ENCODE peak calls at places on chromosomes 16 and 17, in seven cellular contexts. One of them, this sample, is unnamed. For H3K4me1, the result is how much of the 10 kb centered on the place peaks cover.

GRCh38 chr16:71569621-71570020 is 7.3 kb downstream of the TAT start:
- DNase-seq in MM.1S: no peak
- DNase-seq in pancreas: no peak
- DNase-seq in PC-9: no peak
- DNase-seq in heart right ventricle: no peak
- DNase-seq in upper lobe of right lung: no peak
- DNase-seq in spleen: no peak
- DNase-seq in this sample: no peak

GRCh38 chr17:16991349-16992009 is 19.6 kb upstream of the TNFRSF13B start:
- DNase-seq in MM.1S: peak
- DNase-seq in pancreas: peak
- DNase-seq in PC-9: peak
- DNase-seq in heart right ventricle: peak
- DNase-seq in upper lobe of right lung: peak
- DNase-seq in spleen: peak
- DNase-seq in this sample: peak

GRCh38 chr17:49404371-49404770 is 10.3 kb downstream of the PHB1 start:
- DNase-seq in MM.1S: no peak
- DNase-seq in pancreas: no peak
- DNase-seq in PC-9: no peak
- DNase-seq in heart right ventricle: no peak
- DNase-seq in upper lobe of right lung: no peak
- DNase-seq in spleen: peak
- DNase-seq in this sample: no peak

GRCh38 chr17:67477687-67478086 is 100.6 kb downstream of the PITPNC1 start:
- DNase-seq in MM.1S: no peak
- DNase-seq in pancreas: no peak
- DNase-seq in PC-9: no peak
- DNase-seq in heart right ventricle: no peak
- DNase-seq in upper lobe of right lung: no peak
- DNase-seq in spleen: no peak
- DNase-seq in this sample: no peak

GRCh38 chr16:1333854-1334719 is 642 bp downstream of the BAIAP3 start:
- DNase-seq in MM.1S: no peak
- DNase-seq in pancreas: no peak
- DNase-seq in PC-9: no peak
- DNase-seq in heart right ventricle: no peak
- DNase-seq in upper lobe of right lung: no peak
- DNase-seq in spleen: no peak
- DNase-seq in this sample: no peak

GRCh38 chr16:77807-78443 is at the start of gene MPG:
- DNase-seq in MM.1S: peak
- DNase-seq in pancreas: peak
- DNase-seq in PC-9: peak
- DNase-seq in heart right ventricle: peak
- DNase-seq in upper lobe of right lung: peak
- DNase-seq in spleen: peak
- DNase-seq in this sample: peak

GRCh38 chr16:23836404-23837291 is 865 bp downstream of the PRKCB start:
- DNase-seq in MM.1S: no peak
- DNase-seq in pancreas: no peak
- DNase-seq in PC-9: no peak
- DNase-seq in heart right ventricle: no peak
- DNase-seq in upper lobe of right lung: peak
- DNase-seq in spleen: peak
- DNase-seq in this sample: no peak

GRCh38 chr17:58325289-58325726 is 3.3 kb downstream of the TSPOAP1 start:
- DNase-seq in MM.1S: no peak
- DNase-seq in pancreas: no peak
- DNase-seq in PC-9: no peak
- DNase-seq in heart right ventricle: no peak
- DNase-seq in upper lobe of right lung: no peak
- DNase-seq in spleen: peak
- DNase-seq in this sample: no peak

GRCh38 chr16:56866955-56867830 is 2.2 kb downstream of the SLC12A3 start:
- DNase-seq in MM.1S: peak
- DNase-seq in pancreas: no peak
- DNase-seq in PC-9: peak
- DNase-seq in heart right ventricle: peak
- DNase-seq in upper lobe of right lung: no peak
- DNase-seq in spleen: no peak
- DNase-seq in this sample: no peak

GRCh38 chr17:83121921-83122820 is 42.8 kb downstream of the METRNL start:
- DNase-seq in MM.1S: no peak
- DNase-seq in pancreas: no peak
- DNase-seq in PC-9: no peak
- DNase-seq in heart right ventricle: no peak
- DNase-seq in upper lobe of right lung: no peak
- DNase-seq in spleen: peak
- DNase-seq in this sample: no peak

GRCh38 chr16:68762996-68763756 is 26.1 kb downstream of the CDH1 start:
- DNase-seq in MM.1S: no peak
- DNase-seq in pancreas: no peak
- DNase-seq in PC-9: no peak
- DNase-seq in heart right ventricle: no peak
- DNase-seq in upper lobe of right lung: no peak
- DNase-seq in spleen: no peak
- DNase-seq in this sample: no peak

GRCh38 chr16:592518-593306 is 2.8 kb downstream of the RAB40C start:
- DNase-seq in MM.1S: no peak
- DNase-seq in pancreas: peak
- DNase-seq in PC-9: peak
- DNase-seq in heart right ventricle: no peak
- DNase-seq in upper lobe of right lung: peak
- DNase-seq in spleen: peak
- DNase-seq in this sample: no peak

GRCh38 chr17:40664582-40665333 is at the start of gene KRT222:
- DNase-seq in MM.1S: no peak
- DNase-seq in pancreas: no peak
- DNase-seq in PC-9: no peak
- DNase-seq in heart right ventricle: no peak
- DNase-seq in upper lobe of right lung: no peak
- DNase-seq in spleen: no peak
- DNase-seq in this sample: no peak

GRCh38 chr16:1723450-1724147 is 17.6 kb downstream of the MAPK8IP3 start:
- DNase-seq in MM.1S: peak
- DNase-seq in pancreas: no peak
- DNase-seq in PC-9: no peak
- DNase-seq in heart right ventricle: no peak
- DNase-seq in upper lobe of right lung: no peak
- DNase-seq in spleen: no peak
- DNase-seq in this sample: peak

GRCh38 chr17:4739122-4740024 is at the start of the genes CXCL16 and ZMYND15:
- DNase-seq in MM.1S: peak
- DNase-seq in pancreas: peak
- DNase-seq in PC-9: no peak
- DNase-seq in heart right ventricle: peak
- DNase-seq in upper lobe of right lung: peak
- DNase-seq in spleen: peak
- DNase-seq in this sample: peak

GRCh38 chr17:78723001-78723796 is 58.9 kb downstream of the CYTH1 start:
- DNase-seq in MM.1S: peak
- DNase-seq in pancreas: no peak
- DNase-seq in PC-9: no peak
- DNase-seq in heart right ventricle: peak
- DNase-seq in upper lobe of right lung: no peak
- DNase-seq in spleen: no peak
- DNase-seq in this sample: no peak

GRCh38 chr16:27222499-27223225 is 19.3 kb downstream of the KDM8 start:
- DNase-seq in MM.1S: no peak
- DNase-seq in pancreas: peak
- DNase-seq in PC-9: no peak
- DNase-seq in heart right ventricle: peak
- DNase-seq in upper lobe of right lung: no peak
- DNase-seq in spleen: no peak
- DNase-seq in this sample: no peak

GRCh38 chr16:66248096-66248495 is 118.4 kb upstream of the CDH5 start:
- DNase-seq in MM.1S: no peak
- DNase-seq in pancreas: no peak
- DNase-seq in PC-9: no peak
- DNase-seq in heart right ventricle: peak
- DNase-seq in upper lobe of right lung: no peak
- DNase-seq in spleen: no peak
- DNase-seq in this sample: no peak

GRCh38 chr17:76714822-76715461 is 4.2 kb upstream of the MXRA7 start:
- DNase-seq in MM.1S: peak
- DNase-seq in pancreas: peak
- DNase-seq in PC-9: no peak
- DNase-seq in heart right ventricle: peak
- DNase-seq in upper lobe of right lung: peak
- DNase-seq in spleen: peak
- DNase-seq in this sample: peak

GRCh38 chr16:52953215-52953614 is 99.5 kb downstream of the CHD9NB start:
- DNase-seq in MM.1S: no peak
- DNase-seq in pancreas: peak
- DNase-seq in PC-9: no peak
- DNase-seq in heart right ventricle: no peak
- DNase-seq in upper lobe of right lung: no peak
- DNase-seq in spleen: no peak
- DNase-seq in this sample: no peak

GRCh38 chr16:14303182-14303618 is 232.1 kb downstream of the MRTFB start:
- DNase-seq in MM.1S: no peak
- DNase-seq in pancreas: no peak
- DNase-seq in PC-9: peak
- DNase-seq in heart right ventricle: no peak
- DNase-seq in upper lobe of right lung: no peak
- DNase-seq in spleen: no peak
- DNase-seq in this sample: no peak

GRCh38 chr16:58638148-58639036 is 8.8 kb upstream of the CNOT1 start:
- DNase-seq in MM.1S: no peak
- DNase-seq in pancreas: peak
- DNase-seq in PC-9: peak
- DNase-seq in heart right ventricle: peak
- DNase-seq in upper lobe of right lung: no peak
- DNase-seq in spleen: no peak
- DNase-seq in this sample: peak

DNA sequence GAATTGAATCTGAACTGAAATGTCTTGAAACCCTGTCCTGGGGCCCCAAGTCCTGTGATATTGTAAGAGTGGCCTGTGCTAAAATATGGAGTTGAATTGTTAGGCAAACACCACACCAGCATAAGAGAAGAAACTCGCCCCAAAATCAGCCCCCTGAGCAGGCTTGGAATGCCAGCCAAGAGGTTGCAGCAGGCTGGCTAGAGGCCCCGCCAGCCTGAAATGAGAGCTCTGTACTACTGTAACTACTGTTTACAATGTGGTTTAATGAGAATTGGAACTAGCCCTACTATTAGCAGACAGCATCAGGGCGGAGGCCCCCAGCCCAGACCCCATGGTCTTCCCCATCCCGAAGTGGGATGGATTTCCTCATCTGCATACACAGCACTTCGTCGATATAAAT is 23.7 kb downstream of the FBXO39 start:
- DNase-seq in MM.1S: no peak
- DNase-seq in pancreas: no peak
- DNase-seq in PC-9: no peak
- DNase-seq in heart right ventricle: no peak
- DNase-seq in upper lobe of right lung: no peak
- DNase-seq in spleen: no peak
- DNase-seq in this sample: no peak
- H3K4me1 ChIP-seq in MM.1S: under half
- H3K4me1 ChIP-seq in pancreas: under half
- H3K4me1 ChIP-seq in PC-9: under half
- H3K4me1 ChIP-seq in heart right ventricle: under half
- H3K4me1 ChIP-seq in upper lobe of right lung: under half
- H3K4me1 ChIP-seq in spleen: under half
- H3K4me1 ChIP-seq in this sample: under half

DNA sequence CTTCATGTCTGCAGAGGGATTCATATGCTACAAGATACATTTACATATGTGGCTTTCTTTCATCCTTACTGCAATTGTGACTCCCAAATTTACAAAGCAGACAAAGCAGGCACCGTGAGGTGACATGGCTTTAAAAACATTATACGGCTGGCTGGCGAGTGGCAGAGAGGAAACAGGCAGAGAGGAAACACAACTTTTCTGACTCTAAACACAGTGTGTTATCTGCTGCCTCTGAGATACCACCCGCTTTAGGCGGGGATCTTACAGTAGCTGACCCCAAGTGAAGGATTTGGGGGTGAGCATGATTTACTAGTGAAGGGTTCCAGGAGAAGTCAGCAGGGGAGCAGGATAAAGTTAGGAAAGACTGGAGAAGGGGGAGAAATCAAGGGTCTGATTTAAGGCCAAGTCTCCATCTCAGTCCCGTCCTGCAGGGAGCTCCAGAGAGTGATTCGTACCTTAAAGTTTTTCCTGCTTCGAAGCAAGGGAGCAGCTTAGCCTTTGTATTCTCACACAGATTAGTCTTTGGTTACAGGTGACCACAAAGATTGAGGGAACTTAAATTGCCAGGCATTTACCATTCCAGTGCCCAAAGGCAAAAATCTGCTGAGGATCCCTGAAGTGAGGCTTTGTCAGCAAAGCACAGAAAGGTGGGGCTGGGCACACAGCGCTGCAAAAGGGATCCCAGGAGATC is 355.0 kb downstream of the GRIN2A start:
- DNase-seq in MM.1S: no peak
- DNase-seq in pancreas: no peak
- DNase-seq in PC-9: no peak
- DNase-seq in heart right ventricle: no peak
- DNase-seq in upper lobe of right lung: no peak
- DNase-seq in spleen: no peak
- DNase-seq in this sample: no peak
- TF ChIP-seq CTCF in MM.1S: no peak
- TF ChIP-seq CTCF in pancreas: no peak
- TF ChIP-seq CTCF in PC-9: no peak
- TF ChIP-seq CTCF in heart right ventricle: no peak
- TF ChIP-seq CTCF in upper lobe of right lung: no peak
- TF ChIP-seq CTCF in spleen: no peak
- TF ChIP-seq CTCF in this sample: no peak

GRCh38 chr16:11075163-11075562 is 130.8 kb downstream of the CLEC16A start:
- DNase-seq in MM.1S: no peak
- DNase-seq in pancreas: no peak
- DNase-seq in PC-9: no peak
- DNase-seq in heart right ventricle: no peak
- DNase-seq in upper lobe of right lung: no peak
- DNase-seq in spleen: no peak
- DNase-seq in this sample: no peak
- H3K4me1 ChIP-seq in MM.1S: under half
- H3K4me1 ChIP-seq in pancreas: under half
- H3K4me1 ChIP-seq in PC-9: under half
- H3K4me1 ChIP-seq in heart right ventricle: under half
- H3K4me1 ChIP-seq in upper lobe of right lung: under half
- H3K4me1 ChIP-seq in spleen: half or more
- H3K4me1 ChIP-seq in this sample: under half

GRCh38 chr17:28247671-28248556 is 71.1 kb upstream of the TMEM97 start:
- DNase-seq in MM.1S: no peak
- DNase-seq in pancreas: no peak
- DNase-seq in PC-9: no peak
- DNase-seq in heart right ventricle: no peak
- DNase-seq in upper lobe of right lung: no peak
- DNase-seq in spleen: no peak
- DNase-seq in this sample: peak
- TF ChIP-seq CTCF in MM.1S: no peak
- TF ChIP-seq CTCF in pancreas: no peak
- TF ChIP-seq CTCF in PC-9: no peak
- TF ChIP-seq CTCF in heart right ventricle: no peak
- TF ChIP-seq CTCF in upper lobe of right lung: no peak
- TF ChIP-seq CTCF in spleen: no peak
- TF ChIP-seq CTCF in this sample: no peak

GRCh38 chr16:85625485-85626117 is 12.5 kb downstream of the GSE1 start:
- DNase-seq in MM.1S: no peak
- DNase-seq in pancreas: no peak
- DNase-seq in PC-9: no peak
- DNase-seq in heart right ventricle: no peak
- DNase-seq in upper lobe of right lung: no peak
- DNase-seq in spleen: no peak
- DNase-seq in this sample: no peak
- H3K4me1 ChIP-seq in MM.1S: under half
- H3K4me1 ChIP-seq in pancreas: under half
- H3K4me1 ChIP-seq in PC-9: under half
- H3K4me1 ChIP-seq in heart right ventricle: half or more
- H3K4me1 ChIP-seq in upper lobe of right lung: under half
- H3K4me1 ChIP-seq in spleen: half or more
- H3K4me1 ChIP-seq in this sample: under half